ENCODE peak calls at places on chromosomes 12 and 14, in nine cellular contexts. C is astrocyte; S is endodermal cell; O is BE2C; A is CD4-positive, alpha-beta T cell; P is hepatocyte; T is heart right ventricle; I is stomach; W is HCT116. N is an unnamed sample. For H3K9me3, the result is how much of the 10 kb centered on the place peaks cover.

GRCh38 chr12:122862872-122863701 is 27.8 kb downstream of the HIP1R start:
- DNase-seq in O (no peak), A (no peak), W (no peak), P (peak), I (peak), T (no peak), C (no peak), S (peak), N (peak)

GRCh38 chr12:6426882-6427671 is 17.7 kb upstream of the CD27 start:
- DNase-seq in A (peak), O (no peak), S (peak), I (peak), P (no peak), W (no peak), C (no peak), T (no peak), N (no peak)

GRCh38 chr12:49021292-49021915 is 2.8 kb upstream of the PRKAG1 start:
- DNase-seq in I (no peak), C (no peak), O (no peak), A (no peak), T (no peak), P (no peak), W (no peak), S (no peak), N (no peak)

GRCh38 chr14:50941151-50941550 is 3.1 kb downstream of the PYGL start:
- DNase-seq in W (no peak), P (no peak), S (no peak), O (no peak), A (no peak), I (no peak), C (peak), T (no peak), N (no peak)

GRCh38 chr12:72178871-72179270 is 93.3 kb upstream of the TRHDE start:
- DNase-seq in S (no peak), W (no peak), P (no peak), T (no peak), A (no peak), C (no peak), I (no peak), O (no peak), N (no peak)

GRCh38 chr14:100865682-100866591 is 37.6 kb downstream of the RTL1 start:
- DNase-seq in C (no peak), A (no peak), O (peak), I (no peak), T (no peak), W (no peak), S (no peak), P (no peak), N (no peak)

GRCh38 chr12:62516932-62517331 is 50.3 kb downstream of the MON2 start:
- DNase-seq in O (no peak), C (no peak), I (no peak), A (no peak), S (no peak), W (no peak), T (no peak), P (no peak), N (no peak)

GRCh38 chr12:100576311-100577036 is 3.0 kb downstream of the GAS2L3 start:
- DNase-seq in W (peak), O (no peak), P (peak), S (no peak), I (no peak), C (peak), T (no peak), A (no peak), N (no peak)

GRCh38 chr14:69055125-69055524 is 76.0 kb upstream of the ACTN1 start:
- DNase-seq in A (no peak), O (no peak), I (no peak), W (no peak), P (no peak), C (peak), S (no peak), T (no peak), N (no peak)

GRCh38 chr12:25087596-25087995 is 107.4 kb downstream of the DNAI7 start:
- DNase-seq in P (no peak), I (no peak), T (no peak), S (no peak), C (no peak), O (no peak), W (no peak), A (no peak), N (no peak)

GRCh38 chr12:93957870-93958269 is 190.5 kb upstream of the PLXNC1 start:
- DNase-seq in W (no peak), I (no peak), A (no peak), O (no peak), P (no peak), C (no peak), S (no peak), T (no peak), N (no peak)
- TF ChIP-seq CTCF in W (no peak), I (no peak), A (no peak), O (no peak), P (no peak), C (no peak), S (no peak), T (no peak), N (no peak)

DNA sequence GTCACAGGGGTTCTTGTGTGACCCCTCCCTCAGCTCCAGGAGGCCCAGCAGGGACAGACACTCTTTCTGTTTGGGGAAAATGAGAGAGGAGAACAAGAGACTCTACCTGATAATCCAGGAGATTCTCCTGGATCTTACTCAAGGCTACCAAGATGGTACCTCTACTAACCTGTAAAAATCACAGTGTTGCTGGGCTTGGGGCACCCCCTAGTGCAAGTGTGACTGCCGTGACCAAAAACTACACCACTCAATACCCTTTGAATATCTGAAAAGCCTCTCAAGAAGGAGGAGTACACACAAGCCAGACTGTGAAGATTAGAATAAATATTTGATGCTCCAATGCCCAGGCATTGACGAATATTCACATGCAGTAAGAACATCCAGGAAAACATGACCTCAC is 965.3 kb downstream of the LRFN5 start:
- DNase-seq in I (no peak), A (no peak), P (no peak), T (no peak), O (no peak), W (no peak), S (no peak), C (no peak), N (no peak)
- H3K9me3 ChIP-seq in I (under half), A (under half), P (under half), T (under half), O (under half), W (under half), S (under half), C (under half), N (under half)

GRCh38 chr12:4899361-4899760 is 10.3 kb upstream of the KCNA1 start:
- DNase-seq in I (no peak), S (peak), W (no peak), T (no peak), O (no peak), C (no peak), P (no peak), A (no peak), N (no peak)
- TF ChIP-seq CTCF in I (no peak), S (peak), W (peak), T (no peak), O (no peak), C (no peak), P (peak), A (no peak), N (no peak)

DNA sequence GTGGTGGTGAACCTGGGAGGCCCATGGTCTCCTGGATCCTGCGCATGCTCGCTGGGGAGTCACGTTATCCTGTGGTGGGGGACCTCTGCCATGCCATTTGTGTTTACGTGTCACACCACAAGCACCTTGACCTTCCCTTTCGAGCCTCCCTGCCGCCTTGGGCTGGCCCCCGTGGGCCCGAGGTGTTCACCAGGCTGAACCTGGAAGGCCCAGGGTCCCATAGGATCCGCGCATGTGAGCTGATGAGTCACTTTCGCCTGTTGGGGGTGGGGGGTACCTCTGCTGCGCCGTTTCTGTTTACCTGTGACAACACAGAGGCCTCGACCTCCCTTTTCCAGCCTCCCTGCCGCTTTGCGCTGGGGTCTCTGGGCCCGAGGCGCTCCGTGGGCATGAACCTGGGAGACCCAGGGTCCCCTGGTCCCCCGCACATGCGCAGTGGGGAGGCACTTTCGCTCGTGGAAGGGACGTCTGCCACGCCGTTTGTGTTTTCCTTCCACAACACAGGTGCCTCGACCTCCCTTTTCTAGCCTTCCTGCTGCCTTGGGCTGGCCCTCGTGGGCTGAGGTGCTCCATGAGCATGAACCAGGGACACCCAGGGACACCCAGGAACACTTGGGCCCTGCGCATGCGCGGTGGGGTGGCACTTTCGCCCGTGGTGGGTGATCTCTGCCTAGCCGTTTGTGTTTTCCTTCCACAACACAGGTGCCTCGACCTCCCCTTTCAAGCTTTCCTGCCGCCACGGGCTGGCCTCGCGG is 334.1 kb downstream of the ALG10 start:
- DNase-seq in S (no peak), T (no peak), A (no peak), I (no peak), C (no peak), P (no peak), O (no peak), W (no peak), N (no peak)
- H3K9me3 ChIP-seq in S (under half), T (under half), A (under half), I (half or more), C (under half), P (under half), O (under half), W (under half), N (half or more)

DNA sequence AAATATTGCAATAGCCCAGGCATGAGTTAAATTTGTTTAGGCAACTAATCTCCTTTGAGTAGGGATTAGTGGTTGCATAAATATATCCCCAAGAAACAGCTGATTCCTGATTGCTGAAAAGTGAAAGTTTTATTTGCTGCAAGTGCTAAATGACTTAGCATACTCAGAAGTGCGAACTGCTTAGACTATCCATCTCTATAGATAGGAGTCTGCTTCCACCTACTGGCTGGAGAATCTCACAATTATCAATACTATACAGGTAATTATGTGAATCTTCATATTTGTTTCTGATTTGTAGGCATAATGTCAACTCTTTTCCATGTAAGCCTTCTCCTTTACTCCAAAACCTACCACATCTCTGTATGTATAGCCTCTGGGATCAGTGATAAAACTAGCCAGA is 11.9 kb upstream of the SLCO1B3 start:
- DNase-seq in S (no peak), O (no peak), C (peak), I (no peak), T (no peak), P (peak), W (peak), A (no peak), N (no peak)
- TF ChIP-seq CTCF in S (peak), O (peak), C (peak), I (no peak), T (peak), P (peak), W (peak), A (no peak), N (no peak)